ENCODE peak calls at places on chromosomes 7 and 10, in ten cellular contexts. One of them, this sample, is unnamed.

GRCh38 chr10:126013489-126014281 is 117.3 kb downstream of the FANK1 start:
- DNase-seq in pancreas: no peak
- DNase-seq in glutamatergic neuron: no peak
- DNase-seq in tibial artery: no peak
- DNase-seq in stomach: no peak
- DNase-seq in uterus: no peak
- DNase-seq in Peyer's patch: no peak
- DNase-seq in heart left ventricle: no peak
- DNase-seq in GM12864: no peak
- DNase-seq in K562: peak; percentile 19
- DNase-seq in this sample: peak; percentile 27

GRCh38 chr10:58963723-58964124 is 212.7 kb upstream of the PHYHIPL start:
- DNase-seq in pancreas: no peak
- DNase-seq in glutamatergic neuron: no peak
- DNase-seq in tibial artery: no peak
- DNase-seq in stomach: no peak
- DNase-seq in uterus: no peak
- DNase-seq in Peyer's patch: no peak
- DNase-seq in heart left ventricle: no peak
- DNase-seq in GM12864: no peak
- DNase-seq in K562: no peak
- DNase-seq in this sample: no peak

GRCh38 chr10:44306147-44306710 is 78.7 kb downstream of the CXCL12 start:
- DNase-seq in pancreas: no peak
- DNase-seq in glutamatergic neuron: no peak
- DNase-seq in tibial artery: no peak
- DNase-seq in stomach: no peak
- DNase-seq in uterus: no peak
- DNase-seq in Peyer's patch: no peak
- DNase-seq in heart left ventricle: no peak
- DNase-seq in GM12864: no peak
- DNase-seq in K562: no peak
- DNase-seq in this sample: no peak

GRCh38 chr7:32890010-32890552 is 1.5 kb downstream of the KBTBD2 start:
- DNase-seq in pancreas: no peak
- DNase-seq in glutamatergic neuron: no peak
- DNase-seq in tibial artery: no peak
- DNase-seq in stomach: no peak
- DNase-seq in uterus: no peak
- DNase-seq in Peyer's patch: no peak
- DNase-seq in heart left ventricle: no peak
- DNase-seq in GM12864: no peak
- DNase-seq in K562: no peak
- DNase-seq in this sample: no peak

GRCh38 chr7:158354861-158355260 is 232.8 kb downstream of the PTPRN2 start:
- DNase-seq in pancreas: no peak
- DNase-seq in glutamatergic neuron: no peak
- DNase-seq in tibial artery: no peak
- DNase-seq in stomach: no peak
- DNase-seq in uterus: no peak
- DNase-seq in Peyer's patch: no peak
- DNase-seq in heart left ventricle: no peak
- DNase-seq in GM12864: no peak
- DNase-seq in K562: no peak
- DNase-seq in this sample: no peak

GRCh38 chr10:34320265-34320664 is 494.8 kb downstream of the PARD3 start:
- DNase-seq in pancreas: no peak
- DNase-seq in glutamatergic neuron: no peak
- DNase-seq in tibial artery: no peak
- DNase-seq in stomach: no peak
- DNase-seq in uterus: no peak
- DNase-seq in Peyer's patch: no peak
- DNase-seq in heart left ventricle: no peak
- DNase-seq in GM12864: no peak
- DNase-seq in K562: no peak
- DNase-seq in this sample: no peak

GRCh38 chr7:45446195-45446944 is 127.8 kb upstream of the ADCY1 start:
- DNase-seq in pancreas: no peak
- DNase-seq in glutamatergic neuron: no peak
- DNase-seq in tibial artery: no peak
- DNase-seq in stomach: no peak
- DNase-seq in uterus: no peak
- DNase-seq in Peyer's patch: no peak
- DNase-seq in heart left ventricle: no peak
- DNase-seq in GM12864: peak; percentile 53
- DNase-seq in K562: no peak
- DNase-seq in this sample: no peak

GRCh38 chr7:98922392-98923107 is 44.2 kb downstream of the TRRAP start:
- DNase-seq in pancreas: no peak
- DNase-seq in glutamatergic neuron: no peak
- DNase-seq in tibial artery: no peak
- DNase-seq in stomach: peak; percentile 52
- DNase-seq in uterus: no peak
- DNase-seq in Peyer's patch: no peak
- DNase-seq in heart left ventricle: no peak
- DNase-seq in GM12864: no peak
- DNase-seq in K562: peak; percentile 33
- DNase-seq in this sample: no peak

GRCh38 chr7:5479133-5479745 is 55.6 kb upstream of the TNRC18 start:
- DNase-seq in pancreas: no peak
- DNase-seq in glutamatergic neuron: no peak
- DNase-seq in tibial artery: no peak
- DNase-seq in stomach: no peak
- DNase-seq in uterus: no peak
- DNase-seq in Peyer's patch: no peak
- DNase-seq in heart left ventricle: no peak
- DNase-seq in GM12864: no peak
- DNase-seq in K562: no peak
- DNase-seq in this sample: no peak

GRCh38 chr7:104767826-104768536 is 246.0 kb upstream of the KMT2E start:
- DNase-seq in pancreas: no peak
- DNase-seq in glutamatergic neuron: no peak
- DNase-seq in tibial artery: no peak
- DNase-seq in stomach: no peak
- DNase-seq in uterus: no peak
- DNase-seq in Peyer's patch: no peak
- DNase-seq in heart left ventricle: no peak
- DNase-seq in GM12864: no peak
- DNase-seq in K562: no peak
- DNase-seq in this sample: no peak

GRCh38 chr7:28674359-28674782 is 262.1 kb downstream of the CREB5 start:
- DNase-seq in pancreas: no peak
- DNase-seq in glutamatergic neuron: no peak
- DNase-seq in tibial artery: no peak
- DNase-seq in stomach: no peak
- DNase-seq in uterus: no peak
- DNase-seq in Peyer's patch: no peak
- DNase-seq in heart left ventricle: no peak
- DNase-seq in GM12864: no peak
- DNase-seq in K562: no peak
- DNase-seq in this sample: no peak

GRCh38 chr7:32298403-32299132 is 191.6 kb downstream of the LSM5 start:
- DNase-seq in pancreas: peak; percentile 11
- DNase-seq in glutamatergic neuron: peak; percentile 58
- DNase-seq in tibial artery: no peak
- DNase-seq in stomach: no peak
- DNase-seq in uterus: no peak
- DNase-seq in Peyer's patch: no peak
- DNase-seq in heart left ventricle: no peak
- DNase-seq in GM12864: no peak
- DNase-seq in K562: no peak
- DNase-seq in this sample: no peak

GRCh38 chr7:52696183-52696582 is 339.2 kb upstream of the POM121L12 start:
- DNase-seq in pancreas: no peak
- DNase-seq in glutamatergic neuron: no peak
- DNase-seq in tibial artery: no peak
- DNase-seq in stomach: no peak
- DNase-seq in uterus: no peak
- DNase-seq in Peyer's patch: no peak
- DNase-seq in heart left ventricle: no peak
- DNase-seq in GM12864: no peak
- DNase-seq in K562: no peak
- DNase-seq in this sample: no peak

GRCh38 chr7:101172854-101173751 is 7.0 kb downstream of the NAT16 start:
- DNase-seq in pancreas: peak; percentile 92
- DNase-seq in glutamatergic neuron: no peak
- DNase-seq in tibial artery: no peak
- DNase-seq in stomach: peak; percentile 85
- DNase-seq in uterus: no peak
- DNase-seq in Peyer's patch: no peak
- DNase-seq in heart left ventricle: peak; percentile 67
- DNase-seq in GM12864: no peak
- DNase-seq in K562: peak; percentile 47
- DNase-seq in this sample: no peak

GRCh38 chr10:76352300-76352699 is 920.9 kb downstream of the LRMDA start:
- DNase-seq in pancreas: no peak
- DNase-seq in glutamatergic neuron: no peak
- DNase-seq in tibial artery: no peak
- DNase-seq in stomach: no peak
- DNase-seq in uterus: no peak
- DNase-seq in Peyer's patch: no peak
- DNase-seq in heart left ventricle: no peak
- DNase-seq in GM12864: no peak
- DNase-seq in K562: no peak
- DNase-seq in this sample: no peak

GRCh38 chr7:111756687-111757178 is 194.4 kb upstream of the IMMP2L start:
- DNase-seq in pancreas: peak; percentile 26
- DNase-seq in glutamatergic neuron: peak; percentile 33
- DNase-seq in tibial artery: peak; percentile 84
- DNase-seq in stomach: no peak
- DNase-seq in uterus: peak; percentile 85
- DNase-seq in Peyer's patch: no peak
- DNase-seq in heart left ventricle: peak; percentile 35
- DNase-seq in GM12864: no peak
- DNase-seq in K562: no peak
- DNase-seq in this sample: no peak

GRCh38 chr10:8594711-8595110 is 540.2 kb downstream of the GATA3 start:
- DNase-seq in pancreas: no peak
- DNase-seq in glutamatergic neuron: no peak
- DNase-seq in tibial artery: no peak
- DNase-seq in stomach: no peak
- DNase-seq in uterus: no peak
- DNase-seq in Peyer's patch: no peak
- DNase-seq in heart left ventricle: no peak
- DNase-seq in GM12864: no peak
- DNase-seq in K562: no peak
- DNase-seq in this sample: no peak

GRCh38 chr10:94076325-94076841 is 82.7 kb downstream of the PLCE1 start:
- DNase-seq in pancreas: no peak
- DNase-seq in glutamatergic neuron: no peak
- DNase-seq in tibial artery: no peak
- DNase-seq in stomach: no peak
- DNase-seq in uterus: no peak
- DNase-seq in Peyer's patch: no peak
- DNase-seq in heart left ventricle: no peak
- DNase-seq in GM12864: no peak
- DNase-seq in K562: no peak
- DNase-seq in this sample: no peak
- TF ChIP-seq CTCF in pancreas: peak; percentile 13
- TF ChIP-seq CTCF in glutamatergic neuron: no peak
- TF ChIP-seq CTCF in tibial artery: peak; percentile 83
- TF ChIP-seq CTCF in stomach: peak; percentile 31
- TF ChIP-seq CTCF in uterus: peak; percentile 47
- TF ChIP-seq CTCF in Peyer's patch: no peak
- TF ChIP-seq CTCF in heart left ventricle: peak; percentile 34
- TF ChIP-seq CTCF in GM12864: no peak
- TF ChIP-seq CTCF in K562: no peak
- TF ChIP-seq CTCF in this sample: no peak

GRCh38 chr10:6918305-6918704 is 338.2 kb upstream of the PRKCQ start:
- DNase-seq in pancreas: peak; percentile 23
- DNase-seq in glutamatergic neuron: peak; percentile 62
- DNase-seq in tibial artery: peak; percentile 25
- DNase-seq in stomach: peak; percentile 52
- DNase-seq in uterus: no peak
- DNase-seq in Peyer's patch: peak; percentile 68
- DNase-seq in heart left ventricle: no peak
- DNase-seq in GM12864: no peak
- DNase-seq in K562: peak; percentile 24
- DNase-seq in this sample: no peak
- TF ChIP-seq CTCF in pancreas: peak; percentile 33
- TF ChIP-seq CTCF in glutamatergic neuron: peak; percentile 50
- TF ChIP-seq CTCF in tibial artery: no peak
- TF ChIP-seq CTCF in stomach: no peak
- TF ChIP-seq CTCF in uterus: no peak
- TF ChIP-seq CTCF in Peyer's patch: no peak
- TF ChIP-seq CTCF in heart left ventricle: no peak
- TF ChIP-seq CTCF in GM12864: peak; percentile 74
- TF ChIP-seq CTCF in K562: peak; percentile 63
- TF ChIP-seq CTCF in this sample: peak; percentile 69

GRCh38 chr10:133123746-133124356 is 36.1 kb downstream of the ADGRA1 start:
- DNase-seq in pancreas: peak; percentile 9
- DNase-seq in glutamatergic neuron: no peak
- DNase-seq in tibial artery: no peak
- DNase-seq in stomach: no peak
- DNase-seq in uterus: no peak
- DNase-seq in Peyer's patch: no peak
- DNase-seq in heart left ventricle: no peak
- DNase-seq in GM12864: no peak
- DNase-seq in K562: no peak
- DNase-seq in this sample: peak; percentile 44

GRCh38 chr10:133123050-133123745 is 35.5 kb downstream of the ADGRA1 start:
- DNase-seq in pancreas: peak; percentile 11
- DNase-seq in glutamatergic neuron: no peak
- DNase-seq in tibial artery: no peak
- DNase-seq in stomach: no peak
- DNase-seq in uterus: no peak
- DNase-seq in Peyer's patch: no peak
- DNase-seq in heart left ventricle: no peak
- DNase-seq in GM12864: no peak
- DNase-seq in K562: no peak
- DNase-seq in this sample: no peak

GRCh38 chr10:133126431-133127290 is 33.4 kb upstream of the KNDC1 start:
- DNase-seq in pancreas: peak; percentile 22
- DNase-seq in glutamatergic neuron: no peak
- DNase-seq in tibial artery: no peak
- DNase-seq in stomach: no peak
- DNase-seq in uterus: no peak
- DNase-seq in Peyer's patch: no peak
- DNase-seq in heart left ventricle: no peak
- DNase-seq in GM12864: no peak
- DNase-seq in K562: no peak
- DNase-seq in this sample: no peak

GRCh38 chr10:133125901-133126300 is 34.1 kb upstream of the KNDC1 start:
- DNase-seq in pancreas: no peak
- DNase-seq in glutamatergic neuron: no peak
- DNase-seq in tibial artery: no peak
- DNase-seq in stomach: no peak
- DNase-seq in uterus: no peak
- DNase-seq in Peyer's patch: no peak
- DNase-seq in heart left ventricle: no peak
- DNase-seq in GM12864: no peak
- DNase-seq in K562: no peak
- DNase-seq in this sample: no peak

GRCh38 chr10:133124357-133125211 is 35.4 kb upstream of the KNDC1 start:
- DNase-seq in pancreas: peak; percentile 40
- DNase-seq in glutamatergic neuron: peak; percentile 64
- DNase-seq in tibial artery: no peak
- DNase-seq in stomach: peak; percentile 53
- DNase-seq in uterus: no peak
- DNase-seq in Peyer's patch: no peak
- DNase-seq in heart left ventricle: no peak
- DNase-seq in GM12864: no peak
- DNase-seq in K562: peak; percentile 61
- DNase-seq in this sample: peak; percentile 59
- TF ChIP-seq CTCF in pancreas: peak; percentile 56
- TF ChIP-seq CTCF in glutamatergic neuron: no peak
- TF ChIP-seq CTCF in tibial artery: peak; percentile 20
- TF ChIP-seq CTCF in stomach: peak; percentile 39
- TF ChIP-seq CTCF in uterus: peak; percentile 27
- TF ChIP-seq CTCF in Peyer's patch: no peak
- TF ChIP-seq CTCF in heart left ventricle: peak; percentile 58
- TF ChIP-seq CTCF in GM12864: peak; percentile 14
- TF ChIP-seq CTCF in K562: peak; percentile 44
- TF ChIP-seq CTCF in this sample: peak; percentile 19

GRCh38 chr7:26368542-26368941 is 76.9 kb downstream of the SNX10 start:
- DNase-seq in pancreas: no peak
- DNase-seq in glutamatergic neuron: no peak
- DNase-seq in tibial artery: no peak
- DNase-seq in stomach: no peak
- DNase-seq in uterus: no peak
- DNase-seq in Peyer's patch: no peak
- DNase-seq in heart left ventricle: no peak
- DNase-seq in GM12864: no peak
- DNase-seq in K562: no peak
- DNase-seq in this sample: no peak
- TF ChIP-seq CTCF in pancreas: no peak
- TF ChIP-seq CTCF in glutamatergic neuron: no peak
- TF ChIP-seq CTCF in tibial artery: no peak
- TF ChIP-seq CTCF in stomach: no peak
- TF ChIP-seq CTCF in uterus: no peak
- TF ChIP-seq CTCF in Peyer's patch: no peak
- TF ChIP-seq CTCF in heart left ventricle: no peak
- TF ChIP-seq CTCF in GM12864: no peak
- TF ChIP-seq CTCF in K562: no peak
- TF ChIP-seq CTCF in this sample: no peak